ENCODE peak calls at places on chromosomes 4 and X, in five cellular contexts. One of them, this sample, is unnamed.

GRCh38 chrX:98654565-98654964 is 1755.5 kb downstream of the PCDH19 start:
- DNase-seq in left ventricle myocardium inferior: no peak
- DNase-seq in GM23338: no peak
- DNase-seq in IMR-90: no peak
- DNase-seq in right lobe of liver: no peak
- DNase-seq in this sample: no peak

GRCh38 chrX:108426262-108426661 is 12.0 kb downstream of the COL4A6 start:
- DNase-seq in GM23338: peak; percentile 35
- DNase-seq in IMR-90: no peak
- DNase-seq in left ventricle myocardium inferior: no peak
- DNase-seq in right lobe of liver: no peak
- DNase-seq in this sample: no peak

GRCh38 chr4:159360549-159360948 is 257.7 kb downstream of the RAPGEF2 start:
- DNase-seq in right lobe of liver: no peak
- DNase-seq in GM23338: no peak
- DNase-seq in left ventricle myocardium inferior: no peak
- DNase-seq in IMR-90: peak; percentile 96
- DNase-seq in this sample: no peak

GRCh38 chr4:81493895-81494490 is 22.3 kb upstream of the RASGEF1B start:
- DNase-seq in right lobe of liver: no peak
- DNase-seq in GM23338: no peak
- DNase-seq in left ventricle myocardium inferior: no peak
- DNase-seq in IMR-90: no peak
- DNase-seq in this sample: no peak

GRCh38 chr4:54440394-54441223 is 211.5 kb downstream of the PDGFRA start:
- DNase-seq in right lobe of liver: no peak
- DNase-seq in left ventricle myocardium inferior: no peak
- DNase-seq in GM23338: peak; percentile 66
- DNase-seq in IMR-90: peak; percentile 34
- DNase-seq in this sample: peak; percentile 59

GRCh38 chr4:146132445-146132844 is 43.1 kb upstream of the LSM6 start:
- DNase-seq in GM23338: no peak
- DNase-seq in left ventricle myocardium inferior: no peak
- DNase-seq in IMR-90: no peak
- DNase-seq in right lobe of liver: no peak
- DNase-seq in this sample: no peak

GRCh38 chrX:153773741-153774575 is 6.9 kb upstream of the SRPK3 start:
- DNase-seq in left ventricle myocardium inferior: peak; percentile 3
- DNase-seq in right lobe of liver: peak; percentile 19
- DNase-seq in GM23338: no peak
- DNase-seq in IMR-90: no peak
- DNase-seq in this sample: no peak

GRCh38 chr4:5787311-5787710 is 76.3 kb downstream of the EVC start:
- DNase-seq in left ventricle myocardium inferior: no peak
- DNase-seq in right lobe of liver: peak; percentile 1
- DNase-seq in GM23338: no peak
- DNase-seq in IMR-90: no peak
- DNase-seq in this sample: no peak

GRCh38 chrX:13607996-13608365 is 38.6 kb downstream of the EGFL6 start:
- DNase-seq in IMR-90: no peak
- DNase-seq in left ventricle myocardium inferior: no peak
- DNase-seq in GM23338: no peak
- DNase-seq in right lobe of liver: no peak
- DNase-seq in this sample: no peak

GRCh38 chrX:17496407-17496806 is 121.4 kb downstream of the NHS start:
- DNase-seq in IMR-90: no peak
- DNase-seq in GM23338: no peak
- DNase-seq in right lobe of liver: no peak
- DNase-seq in left ventricle myocardium inferior: no peak
- DNase-seq in this sample: no peak

GRCh38 chr4:53780736-53781400 is 189.6 kb upstream of the LNX1 start:
- DNase-seq in right lobe of liver: no peak
- DNase-seq in IMR-90: peak; percentile 67
- DNase-seq in GM23338: no peak
- DNase-seq in left ventricle myocardium inferior: no peak
- DNase-seq in this sample: no peak

GRCh38 chrX:154472685-154473632 is 6.1 kb downstream of the LAGE3 start:
- DNase-seq in IMR-90: no peak
- DNase-seq in right lobe of liver: peak; percentile 17
- DNase-seq in left ventricle myocardium inferior: no peak
- DNase-seq in GM23338: no peak
- DNase-seq in this sample: no peak

GRCh38 chr4:129342820-129343219 is 246.9 kb downstream of the C4orf33 start:
- DNase-seq in IMR-90: peak; percentile 67
- DNase-seq in right lobe of liver: no peak
- DNase-seq in left ventricle myocardium inferior: no peak
- DNase-seq in GM23338: no peak
- DNase-seq in this sample: no peak

GRCh38 chr4:47326067-47326466 is 137.4 kb downstream of the COMMD8 start:
- DNase-seq in IMR-90: no peak
- DNase-seq in right lobe of liver: no peak
- DNase-seq in GM23338: no peak
- DNase-seq in left ventricle myocardium inferior: no peak
- DNase-seq in this sample: no peak

GRCh38 chr4:71270901-71271300 is 67.9 kb upstream of the SLC4A4 start:
- DNase-seq in IMR-90: peak; percentile 45
- DNase-seq in left ventricle myocardium inferior: no peak
- DNase-seq in GM23338: peak; percentile 63
- DNase-seq in right lobe of liver: no peak
- DNase-seq in this sample: peak; percentile 80

GRCh38 chr4:64890131-64890710 is 481.0 kb upstream of the TECRL start:
- DNase-seq in GM23338: no peak
- DNase-seq in right lobe of liver: no peak
- DNase-seq in left ventricle myocardium inferior: no peak
- DNase-seq in IMR-90: no peak
- DNase-seq in this sample: no peak

GRCh38 chr4:48483006-48483776 is at the start of gene SLC10A4:
- DNase-seq in GM23338: peak; percentile 70
- DNase-seq in right lobe of liver: no peak
- DNase-seq in IMR-90: no peak
- DNase-seq in left ventricle myocardium inferior: no peak
- DNase-seq in this sample: no peak

GRCh38 chrX:132022115-132022862 is 813 bp upstream of the STK26 start:
- DNase-seq in right lobe of liver: no peak
- DNase-seq in IMR-90: no peak
- DNase-seq in GM23338: peak; percentile 14
- DNase-seq in left ventricle myocardium inferior: no peak
- DNase-seq in this sample: peak; percentile 59

GRCh38 chrX:136147320-136147901 is at the start of gene FHL1:
- DNase-seq in IMR-90: peak; percentile 12
- DNase-seq in GM23338: peak; percentile 56
- DNase-seq in right lobe of liver: peak; percentile 78
- DNase-seq in left ventricle myocardium inferior: peak; percentile 80
- DNase-seq in this sample: no peak

GRCh38 chr4:106358899-106359298 is 9.7 kb downstream of the GIMD1 start:
- DNase-seq in IMR-90: peak; percentile 77
- DNase-seq in left ventricle myocardium inferior: no peak
- DNase-seq in GM23338: no peak
- DNase-seq in right lobe of liver: no peak
- DNase-seq in this sample: no peak

GRCh38 chr4:110878413-110878812 is 255.5 kb upstream of the PITX2 start:
- DNase-seq in GM23338: no peak
- DNase-seq in right lobe of liver: no peak
- DNase-seq in left ventricle myocardium inferior: no peak
- DNase-seq in IMR-90: no peak
- DNase-seq in this sample: no peak

GRCh38 chr4:139988863-139989765 is 164.9 kb downstream of the MAML3 start:
- DNase-seq in left ventricle myocardium inferior: no peak
- DNase-seq in right lobe of liver: peak; percentile 30
- DNase-seq in IMR-90: peak; percentile 97
- DNase-seq in GM23338: peak; percentile 67
- DNase-seq in this sample: peak; percentile 63

GRCh38 chr4:94463771-94464170 is 12.0 kb downstream of the PDLIM5 start:
- DNase-seq in IMR-90: peak; percentile 47
- DNase-seq in GM23338: no peak
- DNase-seq in right lobe of liver: no peak
- DNase-seq in left ventricle myocardium inferior: no peak
- DNase-seq in this sample: no peak

GRCh38 chr4:101198741-101199339 is 148.5 kb downstream of the PPP3CA start:
- DNase-seq in left ventricle myocardium inferior: no peak
- DNase-seq in IMR-90: no peak
- DNase-seq in right lobe of liver: no peak
- DNase-seq in GM23338: peak; percentile 11
- DNase-seq in this sample: no peak

GRCh38 chr4:92359481-92359880 is 55.7 kb downstream of the GRID2 start:
- DNase-seq in GM23338: peak; percentile 47
- DNase-seq in left ventricle myocardium inferior: no peak
- DNase-seq in right lobe of liver: no peak
- DNase-seq in IMR-90: no peak
- DNase-seq in this sample: no peak

GRCh38 chr4:182413550-182413949 is 170.3 kb downstream of the TENM3 start:
- DNase-seq in left ventricle myocardium inferior: no peak
- DNase-seq in right lobe of liver: no peak
- DNase-seq in IMR-90: no peak
- DNase-seq in GM23338: no peak
- DNase-seq in this sample: no peak

GRCh38 chrX:27555514-27555913 is 34.6 kb upstream of the DCAF8L2 start:
- DNase-seq in right lobe of liver: no peak
- DNase-seq in IMR-90: peak; percentile 40
- DNase-seq in GM23338: peak; percentile 54
- DNase-seq in left ventricle myocardium inferior: no peak
- DNase-seq in this sample: peak; percentile 72

GRCh38 chr4:3073158-3074077 is 920 bp downstream of the HTT-AS start:
- DNase-seq in left ventricle myocardium inferior: peak; percentile 23
- DNase-seq in GM23338: peak; percentile 45
- DNase-seq in IMR-90: no peak
- DNase-seq in right lobe of liver: peak; percentile 45
- DNase-seq in this sample: no peak

GRCh38 chr4:10006236-10006603 is 15.1 kb downstream of the SLC2A9 start:
- DNase-seq in left ventricle myocardium inferior: no peak
- DNase-seq in IMR-90: no peak
- DNase-seq in right lobe of liver: peak; percentile 28
- DNase-seq in GM23338: no peak
- DNase-seq in this sample: peak; percentile 62
- H3K4me1 ChIP-seq in left ventricle myocardium inferior: peaks cover 50% of the 10 kb centered on the region
- H3K4me1 ChIP-seq in IMR-90: peaks cover 22% of the 10 kb centered on the region
- H3K4me1 ChIP-seq in right lobe of liver: no peaks in the 10 kb centered on the region
- H3K4me1 ChIP-seq in GM23338: no peaks in the 10 kb centered on the region
- H3K4me1 ChIP-seq in this sample: peaks cover 17% of the 10 kb centered on the region

GRCh38 chrX:152445926-152446325 is 5.2 kb downstream of the GABRA3 start:
- DNase-seq in IMR-90: no peak
- DNase-seq in GM23338: no peak
- DNase-seq in right lobe of liver: no peak
- DNase-seq in left ventricle myocardium inferior: no peak
- DNase-seq in this sample: no peak

GRCh38 chrX:152450076-152450475 is 1.0 kb downstream of the GABRA3 start:
- DNase-seq in IMR-90: no peak
- DNase-seq in right lobe of liver: no peak
- DNase-seq in GM23338: peak; percentile 15
- DNase-seq in left ventricle myocardium inferior: no peak
- DNase-seq in this sample: no peak

GRCh38 chrX:152451731-152451980 is 541 bp upstream of the GABRA3 start:
- DNase-seq in right lobe of liver: no peak
- DNase-seq in GM23338: no peak
- DNase-seq in left ventricle myocardium inferior: no peak
- DNase-seq in IMR-90: no peak
- DNase-seq in this sample: no peak
- H3K4me3 ChIP-seq in right lobe of liver: no peak overlapping the region
- H3K4me3 ChIP-seq in GM23338: peak overlapping the region; percentile 65
- H3K4me3 ChIP-seq in left ventricle myocardium inferior: no peak overlapping the region
- H3K4me3 ChIP-seq in IMR-90: no peak overlapping the region
- H3K4me3 ChIP-seq in this sample: no peak overlapping the region

GRCh38 chr4:76197971-76198410 is 15.6 kb downstream of the SCARB2 start:
- DNase-seq in IMR-90: peak; percentile 69
- DNase-seq in left ventricle myocardium inferior: peak; percentile 44
- DNase-seq in right lobe of liver: peak; percentile 57
- DNase-seq in GM23338: no peak
- DNase-seq in this sample: no peak

GRCh38 chr4:76200771-76201224 is 12.8 kb downstream of the SCARB2 start:
- DNase-seq in IMR-90: no peak
- DNase-seq in GM23338: no peak
- DNase-seq in left ventricle myocardium inferior: no peak
- DNase-seq in right lobe of liver: peak; percentile 71
- DNase-seq in this sample: no peak

GRCh38 chr4:76197001-76197743 is 16.5 kb downstream of the SCARB2 start:
- DNase-seq in left ventricle myocardium inferior: no peak
- DNase-seq in IMR-90: peak; percentile 41
- DNase-seq in right lobe of liver: no peak
- DNase-seq in GM23338: no peak
- DNase-seq in this sample: no peak

GRCh38 chr4:76199664-76200211 is 13.9 kb downstream of the SCARB2 start:
- DNase-seq in left ventricle myocardium inferior: peak; percentile 29
- DNase-seq in GM23338: peak; percentile 72
- DNase-seq in right lobe of liver: no peak
- DNase-seq in IMR-90: peak; percentile 31
- DNase-seq in this sample: peak; percentile 63

DNA sequence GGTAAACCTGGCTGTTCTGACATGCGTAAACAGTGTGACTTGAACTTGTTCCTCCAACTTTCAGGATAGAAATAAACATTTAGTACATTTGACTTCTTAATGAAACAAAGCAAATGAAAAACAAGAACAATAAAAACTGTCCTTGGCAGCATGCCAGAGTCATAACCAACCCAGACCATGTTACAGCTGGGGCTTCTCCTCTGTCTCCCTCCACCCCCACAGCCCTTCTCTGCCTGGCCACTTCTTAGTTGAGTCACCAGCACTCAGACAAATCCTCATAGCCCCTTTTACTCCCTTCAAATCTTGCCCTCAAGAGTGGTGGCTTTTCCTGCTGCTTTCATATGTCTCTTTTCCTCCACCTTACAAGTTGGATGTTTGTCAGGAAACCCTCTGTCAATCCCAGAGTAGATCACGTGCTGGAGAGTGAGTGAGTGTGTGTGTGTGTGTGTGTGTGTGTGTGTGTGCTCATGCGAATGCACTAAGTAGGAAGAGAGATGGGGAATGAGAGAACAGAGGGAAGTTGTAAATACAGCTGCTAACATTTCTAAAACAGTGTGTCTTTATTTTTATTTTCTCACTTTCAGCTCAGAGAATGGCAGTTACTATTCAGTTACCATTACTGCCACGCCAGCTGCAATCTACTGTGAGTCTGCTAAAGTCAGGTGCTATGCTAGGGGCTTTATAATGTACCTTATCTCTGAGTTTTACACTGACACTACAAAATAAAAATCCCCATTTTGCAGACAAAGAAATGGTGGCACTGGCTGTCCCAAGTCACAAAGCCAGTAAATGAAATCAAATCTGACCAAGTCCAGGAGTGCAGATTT is 15.0 kb downstream of the SCARB2 start:
- DNase-seq in left ventricle myocardium inferior: peak; percentile 46
- DNase-seq in GM23338: peak; percentile 34
- DNase-seq in right lobe of liver: no peak
- DNase-seq in IMR-90: peak; percentile 89
- DNase-seq in this sample: no peak
- H3K4me1 ChIP-seq in left ventricle myocardium inferior: peaks cover 91% of the 10 kb centered on the region
- H3K4me1 ChIP-seq in GM23338: peaks cover 11% of the 10 kb centered on the region
- H3K4me1 ChIP-seq in right lobe of liver: peaks cover 6% of the 10 kb centered on the region
- H3K4me1 ChIP-seq in IMR-90: peaks cover 38% of the 10 kb centered on the region
- H3K4me1 ChIP-seq in this sample: peaks cover 11% of the 10 kb centered on the region

DNA sequence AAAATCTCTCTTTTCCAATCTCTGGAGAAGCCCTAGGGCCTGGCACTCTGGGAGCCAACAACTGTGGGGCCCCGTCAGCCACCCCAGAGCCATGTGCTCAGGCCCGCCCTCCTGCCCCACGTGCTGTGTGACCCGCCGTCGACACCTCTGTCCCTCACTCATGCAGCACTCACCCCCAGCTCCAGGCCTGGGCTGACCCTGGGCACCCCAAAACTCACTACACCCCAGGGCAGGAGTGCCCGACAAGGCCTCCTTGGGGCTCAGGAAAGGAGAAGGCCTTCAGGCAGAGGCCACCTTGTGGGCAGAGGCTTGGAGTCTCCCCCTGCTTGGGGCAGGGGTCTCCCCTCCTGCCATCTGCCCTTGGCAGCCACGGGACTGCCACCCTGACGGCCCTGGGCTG is 5.7 kb downstream of the MYL5 start:
- DNase-seq in right lobe of liver: no peak
- DNase-seq in IMR-90: no peak
- DNase-seq in left ventricle myocardium inferior: no peak
- DNase-seq in GM23338: no peak
- DNase-seq in this sample: no peak
- H3K4me3 ChIP-seq in right lobe of liver: no peak overlapping the region
- H3K4me3 ChIP-seq in IMR-90: no peak overlapping the region
- H3K4me3 ChIP-seq in left ventricle myocardium inferior: no peak overlapping the region
- H3K4me3 ChIP-seq in GM23338: peak overlapping the region; percentile 70
- H3K4me3 ChIP-seq in this sample: no peak overlapping the region